ENCODE peak calls at places on chromosomes 11 and 22, in nine cellular contexts. T, Q, C, Z, N, V, F, A and H are unnamed samples.

GRCh38 chr11:85694385-85694980 is 8.5 kb upstream of the CCDC89 start:
- DNase-seq in V (peak), F (no peak), A (peak), T (no peak), Z (no peak), N (peak), C (no peak), Q (no peak), H (no peak)

GRCh38 chr11:11937433-11937832 is 71.0 kb downstream of the DKK3 start:
- DNase-seq in F (no peak), N (no peak), A (no peak), Q (no peak), T (no peak), Z (no peak), C (no peak), V (no peak), H (no peak)

GRCh38 chr11:91243630-91244029 is 981.0 kb upstream of the FAT3 start:
- DNase-seq in V (no peak), Q (no peak), N (no peak), C (no peak), Z (no peak), T (no peak), A (peak), F (no peak), H (no peak)

GRCh38 chr22:33903012-33903411 is 17.3 kb downstream of the LARGE1 start:
- DNase-seq in N (no peak), Z (no peak), C (no peak), A (no peak), F (no peak), T (no peak), V (no peak), Q (no peak), H (no peak)

GRCh38 chr11:86115542-86116385 is 46.9 kb upstream of the PICALM start:
- DNase-seq in Z (no peak), C (no peak), V (no peak), F (no peak), Q (no peak), A (no peak), T (no peak), N (no peak), H (no peak)

GRCh38 chr11:73314121-73314948 is 6.3 kb downstream of the ARHGEF17 start:
- DNase-seq in N (peak), C (no peak), Z (no peak), V (no peak), F (peak), T (no peak), Q (no peak), A (peak), H (no peak)

GRCh38 chr11:130455493-130456127 is 7.2 kb downstream of the ADAMTS15 start:
- DNase-seq in C (no peak), A (no peak), Q (no peak), F (no peak), N (no peak), T (no peak), Z (no peak), V (no peak), H (no peak)

GRCh38 chr11:132379540-132379939 is 1009.1 kb downstream of the NTM start:
- DNase-seq in V (no peak), Q (no peak), N (no peak), C (no peak), F (no peak), A (no peak), Z (no peak), T (no peak), H (no peak)

GRCh38 chr22:37260939-37261338 is 16.9 kb upstream of the RAC2 start:
- DNase-seq in T (peak), Z (no peak), N (peak), C (peak), V (peak), F (peak), Q (peak), A (peak), H (peak)

GRCh38 chr11:45096636-45097035 is 49.8 kb upstream of the PRDM11 start:
- DNase-seq in Q (no peak), Z (no peak), C (no peak), T (no peak), V (no peak), F (no peak), A (peak), N (no peak), H (no peak)

GRCh38 chr22:30307026-30307574 is 17.8 kb upstream of the CASTOR1 start:
- DNase-seq in F (no peak), Q (no peak), A (no peak), N (no peak), Z (no peak), C (no peak), V (no peak), T (no peak), H (no peak)

GRCh38 chr11:36231300-36231699 is 57.9 kb downstream of the COMMD9 start:
- DNase-seq in V (no peak), A (peak), C (no peak), Z (no peak), N (peak), Q (no peak), T (no peak), F (no peak), H (no peak)

GRCh38 chr11:109086931-109087330 is 335.1 kb upstream of the C11orf87 start:
- DNase-seq in F (no peak), Z (no peak), C (no peak), Q (no peak), A (no peak), T (no peak), V (no peak), N (no peak), H (no peak)

GRCh38 chr11:64598797-64599697 is 8.0 kb downstream of the SLC22A12 start:
- DNase-seq in Q (peak), Z (no peak), F (peak), A (no peak), N (no peak), T (no peak), V (no peak), C (no peak), H (no peak)

GRCh38 chr11:46116007-46116711 is 5.1 kb downstream of the PHF21A start:
- DNase-seq in T (peak), F (no peak), N (no peak), Q (no peak), C (no peak), A (no peak), Z (no peak), V (no peak), H (no peak)
- H3K27ac ChIP-seq in T (peak), F (no peak), N (no peak), Q (peak), C (no peak), A (no peak), Z (no peak), V (no peak), H (no peak)

GRCh38 chr22:43346521-43346929 is 3.4 kb upstream of the SCUBE1 start:
- DNase-seq in C (peak), T (peak), Q (peak), V (peak), F (peak), Z (peak), N (peak), A (peak), H (no peak)
- TF ChIP-seq CTCF in C (peak), T (peak), Q (peak), V (peak), F (peak), Z (peak), N (peak), A (peak), H (peak)

GRCh38 chr22:24380220-24381218 is 46.9 kb upstream of the ADORA2A start:
- DNase-seq in A (no peak), Z (no peak), F (no peak), T (no peak), Q (no peak), V (no peak), C (no peak), N (no peak), H (no peak)
- H3K27ac ChIP-seq in A (no peak), Z (no peak), F (no peak), T (no peak), Q (no peak), V (no peak), C (no peak), N (no peak), H (no peak)

DNA sequence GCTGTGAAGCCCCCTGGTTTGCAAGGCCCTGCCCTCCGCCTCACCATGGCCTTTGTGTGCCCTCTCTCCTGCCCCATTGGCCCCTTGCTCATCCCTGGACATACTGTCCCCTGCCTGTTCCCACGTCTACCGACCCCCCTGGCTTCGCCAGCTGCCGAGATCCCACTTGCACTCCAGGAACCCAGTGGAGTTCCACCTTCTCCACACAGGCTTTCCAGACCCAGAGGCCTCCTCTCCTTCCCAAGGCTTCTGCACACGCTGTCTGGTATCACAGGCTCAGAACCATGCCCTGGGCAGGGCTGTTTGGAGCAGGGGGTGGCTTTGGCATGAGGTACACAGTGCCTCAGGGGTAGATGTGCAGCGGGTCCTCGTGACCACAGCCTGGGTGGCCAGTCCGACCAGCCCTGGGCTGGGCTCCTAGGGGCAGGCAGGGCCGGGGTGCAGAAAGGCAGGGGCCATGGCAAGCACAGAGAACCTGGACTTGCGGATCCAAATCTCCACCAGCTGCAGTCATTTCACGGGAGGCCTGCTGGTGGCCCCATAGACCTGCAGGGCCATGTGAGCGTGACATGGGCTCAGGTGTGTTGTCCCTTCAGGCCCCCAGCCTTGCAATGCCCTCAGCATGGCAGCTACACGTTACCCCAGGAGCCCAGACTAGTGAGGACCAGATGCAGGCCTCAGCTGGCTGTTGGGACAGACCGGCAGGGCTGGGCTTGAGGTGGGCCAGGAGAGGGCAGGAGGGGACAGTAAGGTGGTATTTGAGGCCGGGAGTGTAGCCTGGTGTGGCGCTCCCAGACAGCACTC is 9.5 kb downstream of the GRK2 start:
- DNase-seq in Z (no peak), N (no peak), V (no peak), F (no peak), T (no peak), A (no peak), C (no peak), Q (peak), H (peak)
- TF ChIP-seq CTCF in Z (no peak), N (no peak), V (no peak), F (no peak), T (no peak), A (no peak), C (no peak), Q (no peak), H (no peak)